ENCODE peak calls at places on chromosomes 5 and 9, in four cellular contexts. Q is CD8-positive, alpha-beta T cell; D is ecto neural progenitor cell; Z is germinal center. E is an unnamed sample.

GRCh38 chr5:65721775-65722574 is at the start of the genes NLN and SGTB:
- DNase-seq in Q (peak), Z (peak), D (peak), E (no peak)

GRCh38 chr9:93193373-93193725 is 9.4 kb downstream of the WNK2 start:
- DNase-seq in D (no peak), Z (no peak), Q (no peak), E (no peak)

GRCh38 chr9:87564111-87564510 is 66.4 kb downstream of the DAPK1 start:
- DNase-seq in Z (no peak), D (no peak), Q (no peak), E (no peak)

GRCh38 chr5:144183254-144183889 is 12.7 kb downstream of the KCTD16 start:
- DNase-seq in Z (no peak), Q (no peak), D (no peak), E (no peak)

GRCh38 chr5:57408714-57409113 is 73.9 kb downstream of the ACTBL2 start:
- DNase-seq in D (no peak), Z (no peak), Q (no peak), E (no peak)

GRCh38 chr5:138696501-138696900 is 56.7 kb upstream of the CTNNA1 start:
- DNase-seq in D (no peak), Z (no peak), Q (no peak), E (no peak)

GRCh38 chr5:4271193-4271592 is 675.6 kb downstream of the IRX1 start:
- DNase-seq in Z (no peak), Q (no peak), D (no peak), E (no peak)

GRCh38 chr9:76704601-76705204 is 59.5 kb upstream of the PCA3 start:
- DNase-seq in Z (peak), Q (no peak), D (no peak), E (peak)

GRCh38 chr9:123928471-123929176 is 1.3 kb downstream of the DENND1A start:
- DNase-seq in Z (peak), D (no peak), Q (no peak), E (no peak)

GRCh38 chr5:126499742-126500396 is 76.7 kb downstream of the GRAMD2B start:
- DNase-seq in D (no peak), Q (no peak), Z (peak), E (no peak)

GRCh38 chr5:54049963-54050362 is 260.4 kb downstream of the ARL15 start:
- DNase-seq in Z (no peak), Q (no peak), D (no peak), E (no peak)

GRCh38 chr5:72204946-72205345 is 97.7 kb downstream of the MAP1B start:
- DNase-seq in Q (no peak), Z (no peak), D (no peak), E (no peak)

GRCh38 chr9:114666841-114667240 is 9.2 kb upstream of the TEX53 start:
- DNase-seq in D (no peak), Q (no peak), Z (no peak), E (no peak)

GRCh38 chr9:90287567-90288274 is 354.9 kb downstream of the DIRAS2 start:
- DNase-seq in D (no peak), Q (no peak), Z (no peak), E (no peak)

GRCh38 chr5:142644127-142644526 is 41.8 kb downstream of the FGF1 start:
- DNase-seq in Z (no peak), Q (no peak), D (no peak), E (peak)

GRCh38 chr5:159073030-159073429 is 26.7 kb downstream of the EBF1 start:
- DNase-seq in Z (no peak), Q (no peak), D (no peak), E (no peak)

GRCh38 chr9:94560237-94560636 is 5.4 kb downstream of the PCAT7 start:
- DNase-seq in Z (no peak), Q (no peak), D (no peak), E (no peak)